ENCODE peak calls at places on chromosomes 5 and 9, in seven cellular contexts. N, O, I, T, W, E and G are unnamed samples.
A peak's percentile ranks its signal among the peaks of the same experiment; 100 is the strongest.

GRCh38 chr9:115262477-115262876 is 144.5 kb upstream of the TNC start:
- DNase-seq in W (no peak), T (no peak), O (no peak), I (peak; percentile 77), N (no peak), E (no peak), G (peak; percentile 53)

GRCh38 chr5:158461240-158461854 is 602.4 kb upstream of the CLINT1 start:
- DNase-seq in N (no peak), O (no peak), W (no peak), I (no peak), T (no peak), E (peak; percentile 77), G (no peak)

GRCh38 chr9:130074391-130075115 is 20.8 kb downstream of the GPR107 start:
- DNase-seq in I (no peak), O (no peak), W (no peak), N (no peak), T (no peak), E (no peak), G (no peak)

GRCh38 chr9:89481161-89481915 is 16.6 kb downstream of the SEMA4D start:
- DNase-seq in W (no peak), N (no peak), I (no peak), T (peak; percentile 72), E (no peak), O (no peak), G (no peak)

GRCh38 chr5:177095088-177095669 is 8.5 kb downstream of the FGFR4 start:
- DNase-seq in W (no peak), E (no peak), N (no peak), O (no peak), T (no peak), I (no peak), G (no peak)

GRCh38 chr5:177498013-177498847 is 826 bp upstream of the PDLIM7 start:
- DNase-seq in O (no peak), N (no peak), E (no peak), W (no peak), I (no peak), T (no peak), G (no peak)

GRCh38 chr9:100595391-100596199 is 17.7 kb downstream of the CAVIN4 start:
- DNase-seq in N (peak; percentile 36), T (no peak), W (no peak), O (no peak), E (no peak), I (peak; percentile 45), G (peak; percentile 55)

GRCh38 chr5:57499262-57500050 is 16.8 kb upstream of the ACTBL2 start:
- DNase-seq in E (no peak), N (peak; percentile 42), W (no peak), O (no peak), I (no peak), T (no peak), G (peak; percentile 42)

GRCh38 chr5:32107291-32107690 is 66.8 kb downstream of the GOLPH3 start:
- DNase-seq in O (no peak), W (no peak), T (no peak), I (no peak), N (no peak), E (no peak), G (no peak)

GRCh38 chr9:37914154-37914551 is 10.2 kb upstream of the SLC25A51 start:
- DNase-seq in T (no peak), N (no peak), O (no peak), I (no peak), W (no peak), E (no peak), G (no peak)

GRCh38 chr9:33908749-33909148 is 91.8 kb downstream of the UBE2R2 start:
- DNase-seq in I (no peak), E (no peak), N (no peak), W (no peak), O (no peak), T (no peak), G (no peak)

GRCh38 chr5:21807953-21808352 is 1045.2 kb downstream of the CDH12 start:
- DNase-seq in N (no peak), I (no peak), O (no peak), E (no peak), W (no peak), T (no peak), G (no peak)

GRCh38 chr5:134103397-134103796 is 11.1 kb upstream of the TCF7 start:
- DNase-seq in T (peak; percentile 65), O (no peak), E (no peak), N (no peak), W (no peak), I (no peak), G (no peak)

GRCh38 chr9:30774326-30774725 is 1610.1 kb upstream of the ACO1 start:
- DNase-seq in T (no peak), W (no peak), N (no peak), O (no peak), E (no peak), I (no peak), G (no peak)

GRCh38 chr5:94632024-94632423 is 13.6 kb downstream of the SLF1 start:
- DNase-seq in O (no peak), N (peak; percentile 8), W (no peak), E (no peak), T (no peak), I (no peak), G (no peak)

GRCh38 chr5:113059232-113059805 is 82.7 kb downstream of the DCP2 start:
- DNase-seq in I (no peak), N (no peak), T (no peak), W (no peak), O (no peak), E (no peak), G (peak; percentile 90)

GRCh38 chr9:27866741-27867140 is 293.5 kb upstream of the C9orf72 start:
- DNase-seq in I (no peak), W (no peak), E (no peak), T (no peak), N (no peak), O (no peak), G (no peak)

GRCh38 chr5:176536132-176536901 is 885 bp downstream of the RNF44 start:
- DNase-seq in O (peak; percentile 39), E (peak; percentile 85), T (peak; percentile 88), I (peak; percentile 84), W (no peak), N (peak; percentile 85), G (peak; percentile 62)

GRCh38 chr9:17669206-17669605 is 90.3 kb downstream of the SH3GL2 start:
- DNase-seq in T (no peak), O (no peak), N (no peak), W (no peak), E (no peak), I (no peak), G (no peak)
- TF ChIP-seq CTCF in T (no peak), O (no peak), N (no peak), W (no peak), E (no peak), I (no peak), G (no peak)

DNA sequence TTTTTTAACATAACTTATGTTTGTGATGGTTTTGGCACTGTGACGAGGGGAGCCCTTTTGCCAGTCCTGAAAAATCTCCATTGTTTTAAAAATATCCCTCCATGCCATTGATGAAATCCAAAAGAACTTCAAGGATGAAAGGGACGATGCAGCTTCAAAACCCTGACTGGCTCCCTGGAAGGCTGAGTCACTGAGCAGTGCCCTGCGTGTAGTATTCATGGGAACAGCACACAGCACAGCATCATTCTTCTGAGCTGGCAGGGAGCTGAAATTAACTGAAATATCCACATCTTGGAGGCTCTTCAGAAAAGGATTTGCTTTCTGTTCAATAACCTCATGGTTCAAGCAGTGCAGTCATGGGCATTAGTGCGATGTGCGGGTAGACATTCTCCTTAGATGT is 29.7 kb downstream of the PDE4D start:
- DNase-seq in E (no peak), N (no peak), W (no peak), T (no peak), O (no peak), I (no peak), G (no peak)
- TF ChIP-seq CTCF in E (no peak), N (no peak), W (no peak), T (no peak), O (no peak), I (no peak), G (no peak)

GRCh38 chr9:12719431-12719830 is 26.2 kb downstream of the TYRP1 start:
- DNase-seq in I (no peak), N (no peak), O (no peak), W (no peak), T (no peak), E (no peak), G (no peak)

GRCh38 chr9:12726795-12727194 is 33.6 kb downstream of the TYRP1 start:
- DNase-seq in I (no peak), E (no peak), O (no peak), T (no peak), N (no peak), W (no peak), G (no peak)

GRCh38 chr9:12720551-12720950 is 27.4 kb downstream of the TYRP1 start:
- DNase-seq in O (no peak), N (no peak), T (no peak), W (no peak), E (no peak), I (no peak), G (no peak)

GRCh38 chr9:12722131-12722530 is 28.9 kb downstream of the TYRP1 start:
- DNase-seq in N (no peak), T (no peak), I (no peak), O (no peak), E (no peak), W (no peak), G (no peak)

DNA sequence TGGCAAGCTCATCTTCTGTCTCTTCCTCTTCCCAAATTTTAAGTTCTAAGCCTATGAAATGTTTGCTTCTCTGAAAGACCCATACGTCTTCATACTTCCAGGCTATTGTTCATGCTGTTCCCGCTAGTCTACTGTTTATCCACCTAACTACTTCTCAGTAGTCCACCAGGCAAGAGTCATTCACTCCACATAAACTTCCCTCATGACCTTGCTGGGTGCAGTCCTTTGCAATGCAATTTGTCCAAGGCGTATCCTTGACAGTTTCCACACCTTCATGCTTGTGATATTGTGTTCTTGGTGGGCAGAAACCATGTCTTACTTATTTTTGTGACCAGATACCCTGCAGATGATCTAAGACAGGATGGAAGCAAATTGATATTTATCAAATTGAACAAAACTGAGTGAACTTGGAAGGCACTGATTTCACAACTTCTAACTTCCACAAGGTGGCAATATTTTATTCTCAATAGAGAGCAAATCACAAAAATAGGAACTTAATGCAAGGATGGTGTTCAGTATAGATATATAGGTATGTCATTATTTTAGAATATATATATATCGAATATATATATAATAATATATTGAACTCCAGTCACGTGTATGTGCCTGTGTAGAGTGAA is 30.3 kb downstream of the TYRP1 start:
- DNase-seq in E (no peak), O (no peak), T (no peak), I (peak; percentile 21), N (peak; percentile 15), W (no peak), G (no peak)
- TF ChIP-seq CTCF in E (peak; percentile 44), O (no peak), T (no peak), I (peak; percentile 43), N (peak; percentile 16), W (peak; percentile 71), G (peak; percentile 31)

DNA sequence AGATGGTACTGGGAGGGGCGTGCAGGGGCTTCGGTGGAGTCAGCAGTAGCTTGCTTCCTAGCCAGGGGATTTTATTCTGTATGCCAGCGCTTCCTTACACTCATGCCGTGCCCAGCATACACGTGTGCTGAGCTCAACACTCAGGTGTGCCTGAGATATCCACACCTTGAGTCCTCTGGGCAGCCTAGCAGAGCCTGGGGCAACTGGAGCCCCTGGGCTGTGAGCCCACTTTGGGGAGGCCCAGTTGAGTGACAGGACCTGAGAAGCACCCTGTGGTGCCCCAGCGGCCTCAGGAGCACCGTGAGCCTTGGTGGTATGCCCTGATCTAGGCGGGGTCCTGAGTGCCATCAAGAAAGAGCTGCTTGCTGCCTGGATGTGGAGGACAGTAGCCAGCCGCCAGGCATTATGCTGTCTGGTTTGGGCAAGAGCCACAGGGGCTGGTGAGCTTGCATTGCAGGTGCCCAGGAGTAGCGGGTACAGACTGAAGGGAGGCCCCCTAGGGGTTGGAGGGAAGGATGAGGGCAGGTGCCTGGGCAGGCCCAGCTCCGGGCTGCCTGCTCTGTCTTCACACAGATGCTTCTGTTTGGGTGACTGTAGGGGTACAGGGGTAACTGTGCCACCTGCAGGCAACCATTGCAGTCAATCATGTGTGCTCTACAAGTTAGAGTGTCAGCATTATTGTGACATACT is 42.9 kb downstream of the BNIP1 start:
- DNase-seq in E (no peak), O (no peak), W (no peak), N (no peak), T (no peak), I (no peak), G (no peak)
- TF ChIP-seq CTCF in E (no peak), O (no peak), W (peak; percentile 19), N (peak; percentile 9), T (no peak), I (no peak), G (no peak)